ENCODE peak calls at places on chromosome 22, in seven cellular contexts. G, M, J, Q, F, C and D are unnamed samples.
A peak's percentile ranks its signal among the peaks of the same experiment; 100 is the strongest.

GRCh38 chr22:49398115-49398514 is 429.6 kb downstream of the BRD1 start:
- DNase-seq in Q (peak; percentile 44), G (no peak), J (no peak), M (no peak), C (no peak), F (no peak), D (no peak)

GRCh38 chr22:43451651-43452050 is 39.8 kb downstream of the MPPED1 start:
- DNase-seq in J (no peak), G (no peak), M (no peak), Q (no peak), F (no peak), C (no peak), D (no peak)

GRCh38 chr22:22164541-22165272 is 79.9 kb upstream of the VPREB1 start:
- DNase-seq in C (no peak), G (no peak), Q (no peak), M (no peak), J (no peak), F (no peak), D (no peak)

GRCh38 chr22:50699001-50699753 is 26.6 kb downstream of the SHANK3 start:
- DNase-seq in M (peak; percentile 24), F (peak; percentile 13), Q (peak; percentile 45), G (no peak), J (peak; percentile 23), C (no peak), D (no peak)

GRCh38 chr22:32473388-32473952 is 1.1 kb upstream of the FBXO7 start:
- DNase-seq in J (no peak), M (peak; percentile 49), G (peak; percentile 14), F (no peak), C (peak; percentile 63), Q (peak; percentile 61), D (no peak)

GRCh38 chr22:33056108-33056507 is 2.1 kb downstream of the SYN3 start:
- DNase-seq in C (no peak), Q (no peak), M (no peak), J (no peak), F (no peak), G (no peak), D (no peak)

GRCh38 chr22:29080061-29080975 is 7.5 kb downstream of the KREMEN1 start:
- DNase-seq in M (no peak), C (no peak), J (peak; percentile 51), G (no peak), F (no peak), Q (peak; percentile 70), D (no peak)

GRCh38 chr22:35838849-35839646 is 121.4 kb downstream of the APOL5 start:
- DNase-seq in C (peak; percentile 54), M (no peak), G (peak; percentile 27), J (peak; percentile 36), Q (no peak), F (no peak), D (no peak)

GRCh38 chr22:43113516-43114251 is 3.1 kb downstream of the BIK start:
- DNase-seq in F (no peak), C (no peak), M (no peak), G (no peak), J (no peak), Q (no peak), D (no peak)

GRCh38 chr22:35634015-35634414 is 14.2 kb upstream of the APOL6 start:
- DNase-seq in F (no peak), C (peak; percentile 33), M (no peak), G (no peak), Q (no peak), J (no peak), D (no peak)

GRCh38 chr22:25880524-25880923 is 138.5 kb downstream of the MYO18B start:
- DNase-seq in G (no peak), F (no peak), J (no peak), M (no peak), C (peak; percentile 16), Q (no peak), D (no peak)

GRCh38 chr22:35399678-35400334 is at the start of gene MCM5:
- DNase-seq in Q (peak; percentile 98), F (peak; percentile 98), C (peak; percentile 96), G (peak; percentile 98), M (peak; percentile 98), J (peak; percentile 98), D (peak; percentile 97)

GRCh38 chr22:24845036-24845918 is 39.3 kb downstream of the SGSM1 start:
- DNase-seq in G (no peak), J (no peak), C (peak; percentile 20), M (no peak), Q (no peak), F (no peak), D (no peak)

GRCh38 chr22:31154975-31155374 is 5.0 kb upstream of the RNF185 start:
- DNase-seq in Q (no peak), J (no peak), F (no peak), G (no peak), C (no peak), M (no peak), D (no peak)

GRCh38 chr22:31153357-31153756 is 6.6 kb upstream of the RNF185 start:
- DNase-seq in G (no peak), J (no peak), C (no peak), F (no peak), M (no peak), Q (no peak), D (no peak)

GRCh38 chr22:31150615-31151014 is 9.4 kb upstream of the RNF185 start:
- DNase-seq in G (no peak), C (no peak), Q (no peak), M (no peak), F (no peak), J (no peak), D (no peak)

GRCh38 chr22:31151872-31152271 is 8.1 kb upstream of the RNF185 start:
- DNase-seq in F (no peak), J (no peak), M (no peak), Q (no peak), G (no peak), C (no peak), D (no peak)

DNA sequence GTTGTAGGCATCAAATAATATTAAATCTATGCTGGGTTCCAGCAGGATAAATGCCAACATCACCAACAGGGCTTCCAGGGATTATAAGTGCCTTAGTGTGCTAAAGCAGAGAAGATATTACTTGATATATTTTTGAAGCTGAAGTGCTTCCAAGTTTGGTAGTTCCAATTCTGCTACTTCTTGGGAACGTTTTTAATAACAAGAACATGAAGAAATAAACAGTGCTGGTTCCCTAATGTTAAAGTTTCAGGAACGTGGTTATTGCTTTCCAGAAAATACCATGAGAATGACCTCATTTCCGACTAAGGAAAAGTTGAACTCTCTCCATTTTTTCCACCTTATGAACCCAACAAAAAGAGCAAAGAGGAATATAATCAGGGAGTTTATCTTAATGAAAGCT is 4.6 kb upstream of the RNF185 start:
- DNase-seq in G (no peak), C (no peak), F (no peak), M (no peak), Q (no peak), J (no peak), D (no peak)
- H3K27ac ChIP-seq in G (peak overlapping the region; percentile 54), C (no peak overlapping the region), F (peak overlapping the region; percentile 60), M (no peak overlapping the region), Q (no peak overlapping the region), J (peak overlapping the region; percentile 52), D (peak overlapping the region; percentile 61)

DNA sequence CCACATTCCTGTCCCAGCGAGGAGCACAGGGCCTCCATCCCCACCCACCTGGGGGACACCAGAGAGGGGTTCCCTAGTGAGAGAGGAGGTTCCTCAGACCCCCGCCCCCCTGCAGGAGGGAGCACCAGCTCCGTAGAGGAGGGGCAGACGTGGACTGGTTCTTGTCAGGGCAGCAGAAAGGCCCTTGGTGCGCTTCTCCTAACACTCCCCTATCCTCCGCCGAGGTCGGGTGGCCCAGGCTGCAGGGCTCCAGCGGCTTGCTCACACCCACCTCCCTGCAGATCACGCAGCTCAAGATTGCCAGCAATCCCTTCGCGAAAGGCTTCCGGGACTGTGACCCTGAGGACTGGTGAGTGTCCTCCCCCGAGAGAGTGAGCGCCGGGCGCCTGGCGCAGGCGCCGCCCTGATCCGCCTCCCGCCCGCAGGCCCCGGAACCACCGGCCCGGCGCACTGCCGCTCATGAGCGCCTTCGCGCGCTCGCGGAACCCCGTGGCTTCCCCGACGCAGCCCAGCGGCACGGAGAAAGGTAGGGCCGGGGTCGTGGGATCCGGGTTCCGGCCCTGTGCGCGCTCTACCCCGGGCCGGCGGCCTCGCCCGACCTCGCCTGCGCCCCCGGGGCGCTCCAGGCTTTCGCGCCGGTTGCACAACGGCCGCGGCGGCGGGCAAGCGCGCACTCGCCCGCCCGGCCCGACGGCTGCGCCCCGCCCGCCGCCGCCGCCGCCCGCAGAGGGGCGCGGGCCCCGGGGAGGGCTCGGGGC is 5.1 kb downstream of the TBX1 start:
- DNase-seq in G (no peak), Q (no peak), M (no peak), C (no peak), J (peak; percentile 47), F (no peak), D (no peak)
- H3K4me3 ChIP-seq in G (peak overlapping the region; percentile 27), Q (peak overlapping the region; percentile 48), M (no peak overlapping the region), C (no peak overlapping the region), J (peak overlapping the region; percentile 28), F (peak overlapping the region; percentile 58), D (no peak overlapping the region)

DNA sequence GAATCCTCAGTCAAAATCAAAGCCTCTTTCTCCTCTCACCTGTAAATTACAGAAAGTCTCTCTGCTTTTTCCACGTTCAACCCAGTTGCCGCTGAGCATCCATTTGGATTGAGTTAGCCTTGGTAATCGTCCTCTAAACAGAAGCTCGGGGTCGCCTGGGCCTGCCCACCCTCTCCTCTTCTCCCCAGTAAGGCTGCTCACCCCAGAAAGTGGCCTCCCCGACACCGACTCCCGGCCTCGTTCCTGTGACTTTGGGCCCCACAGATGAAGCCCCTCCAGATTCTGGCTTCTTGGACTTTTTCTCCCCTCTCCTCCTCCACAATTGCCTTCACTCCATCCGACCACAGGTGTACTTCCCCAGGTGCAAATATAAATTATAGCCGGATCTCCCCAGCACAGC is 1500.0 kb downstream of the BRD1 start:
- DNase-seq in Q (peak; percentile 20), C (no peak), G (no peak), F (no peak), M (no peak), J (no peak), D (no peak)
- H3K27ac ChIP-seq in Q (no peak overlapping the region), C (no peak overlapping the region), G (no peak overlapping the region), F (no peak overlapping the region), M (no peak overlapping the region), J (no peak overlapping the region), D (no peak overlapping the region)

GRCh38 chr22:47091921-47092700 is 329.7 kb downstream of the TBC1D22A start:
- DNase-seq in Q (no peak), F (no peak), G (no peak), J (no peak), M (no peak), C (no peak), D (no peak)

GRCh38 chr22:47093720-47094119 is 331.3 kb downstream of the TBC1D22A start:
- DNase-seq in M (no peak), F (no peak), G (no peak), C (no peak), J (no peak), Q (no peak), D (no peak)

GRCh38 chr22:47091241-47091691 is 328.8 kb downstream of the TBC1D22A start:
- DNase-seq in F (no peak), J (no peak), M (peak; percentile 66), Q (no peak), C (no peak), G (no peak), D (no peak)

GRCh38 chr22:47094861-47095330 is 332.4 kb downstream of the TBC1D22A start:
- DNase-seq in J (no peak), G (no peak), F (no peak), C (no peak), M (no peak), Q (no peak), D (no peak)

DNA sequence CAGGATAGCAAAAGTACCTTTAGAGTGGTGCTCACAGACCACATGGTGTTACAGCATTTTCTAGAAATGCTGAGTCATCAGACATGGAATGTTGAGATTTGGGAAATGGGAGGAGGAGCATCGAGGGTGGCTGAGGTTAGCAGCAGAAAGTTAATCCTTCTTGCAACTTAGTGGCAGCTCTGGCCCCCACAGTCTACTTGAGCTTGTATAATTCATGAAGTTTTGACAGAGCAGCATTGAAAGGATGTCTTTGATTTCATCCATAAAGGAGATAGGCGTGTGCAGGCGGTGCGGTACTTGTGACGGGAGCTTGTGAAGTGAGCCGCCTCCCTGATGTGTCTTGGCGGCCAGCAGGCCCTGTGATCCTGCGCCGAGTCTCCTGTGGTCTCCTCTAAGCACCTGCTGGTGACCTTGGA is 330.5 kb downstream of the TBC1D22A start:
- DNase-seq in Q (no peak), J (no peak), C (no peak), G (no peak), F (no peak), M (no peak), D (no peak)
- H3K4me3 ChIP-seq in Q (no peak overlapping the region), J (no peak overlapping the region), C (no peak overlapping the region), G (no peak overlapping the region), F (no peak overlapping the region), M (no peak overlapping the region), D (no peak overlapping the region)